ENCODE peak calls at places on chromosomes 7 and 10, in six cellular contexts. U, A, I, B, Q and N are unnamed samples.

GRCh38 chr7:4787541-4787940 is 12.1 kb downstream of the AP5Z1 start:
- DNase-seq in U (no peak), Q (no peak), A (no peak), I (no peak), B (no peak), N (no peak)

GRCh38 chr10:75037171-75038153 is 74.0 kb upstream of the SAMD8 start:
- DNase-seq in Q (no peak), I (no peak), U (no peak), B (no peak), A (no peak), N (no peak)

GRCh38 chr10:93138113-93138870 is 64.6 kb downstream of the CYP26A1 start:
- DNase-seq in U (no peak), I (no peak), Q (no peak), B (no peak), A (no peak), N (no peak)

GRCh38 chr10:80412521-80412920 is 4.2 kb downstream of the PRXL2A start:
- DNase-seq in U (no peak), Q (no peak), A (no peak), B (no peak), I (no peak), N (no peak)

GRCh38 chr10:68156373-68157185 is 47.3 kb downstream of the MYPN start:
- DNase-seq in U (no peak), I (peak; percentile 83), A (peak; percentile 58), Q (peak; percentile 13), B (peak; percentile 62), N (peak; percentile 64)

GRCh38 chr10:3107426-3107961 is 40.1 kb downstream of the PFKP start:
- DNase-seq in Q (peak; percentile 86), U (peak; percentile 93), B (peak; percentile 57), A (no peak), I (peak; percentile 84), N (peak; percentile 97)

GRCh38 chr7:18553585-18554055 is 58.1 kb downstream of the HDAC9 start:
- DNase-seq in U (no peak), A (no peak), Q (no peak), B (no peak), I (no peak), N (no peak)

GRCh38 chr10:75987610-75988009 is 556.2 kb downstream of the LRMDA start:
- DNase-seq in B (no peak), I (peak; percentile 14), A (no peak), U (peak; percentile 27), Q (no peak), N (no peak)

GRCh38 chr10:113273877-113274829 is 278.7 kb upstream of the HABP2 start:
- DNase-seq in A (no peak), U (peak; percentile 44), B (no peak), Q (no peak), I (no peak), N (peak; percentile 45)

GRCh38 chr7:94252124-94252523 is 142.6 kb upstream of the COL1A2 start:
- DNase-seq in A (no peak), Q (no peak), U (no peak), I (no peak), B (no peak), N (no peak)

GRCh38 chr7:1386623-1387220 is 72.5 kb downstream of the MICALL2 start:
- DNase-seq in B (no peak), Q (no peak), A (no peak), I (no peak), U (no peak), N (no peak)

GRCh38 chr10:43160067-43160918 is 22.0 kb downstream of the CSGALNACT2 start:
- DNase-seq in Q (no peak), A (no peak), U (peak; percentile 38), I (peak; percentile 54), B (no peak), N (no peak)

GRCh38 chr10:125514206-125515162 is 168.5 kb downstream of the TEX36 start:
- DNase-seq in I (no peak), A (no peak), Q (no peak), U (peak; percentile 1), B (no peak), N (no peak)

GRCh38 chr7:45921699-45922519 is 837 bp upstream of the IGFBP3 start:
- DNase-seq in B (peak; percentile 77), A (no peak), Q (no peak), U (no peak), I (peak; percentile 82), N (peak; percentile 56)

GRCh38 chr7:13016633-13017324 is 329.3 kb downstream of the ARL4A start:
- DNase-seq in B (no peak), U (no peak), I (no peak), Q (no peak), A (no peak), N (peak; percentile 23)

GRCh38 chr7:1742555-1743303 is 72.7 kb downstream of the ELFN1 start:
- DNase-seq in Q (no peak), A (peak; percentile 48), I (peak; percentile 54), U (no peak), B (peak; percentile 48), N (no peak)

GRCh38 chr7:98733036-98733435 is 116.0 kb downstream of the NPTX2 start:
- DNase-seq in B (no peak), I (peak; percentile 17), U (no peak), A (peak; percentile 11), Q (no peak), N (no peak)

GRCh38 chr10:103849880-103850571 is 5.3 kb downstream of the SH3PXD2A start:
- DNase-seq in A (no peak), I (peak; percentile 76), Q (peak; percentile 50), U (no peak), B (no peak), N (peak; percentile 81)

GRCh38 chr7:70178787-70179186 is 580.5 kb downstream of the AUTS2 start:
- DNase-seq in Q (no peak), A (no peak), B (no peak), I (no peak), U (no peak), N (no peak)

GRCh38 chr10:26665080-26666048 is 32.1 kb upstream of the PDSS1 start:
- DNase-seq in A (no peak), I (no peak), Q (no peak), B (no peak), U (no peak), N (no peak)

GRCh38 chr10:78890506-78890905 is 178.3 kb upstream of the ZMIZ1 start:
- DNase-seq in A (no peak), U (no peak), Q (no peak), I (no peak), B (no peak), N (no peak)

GRCh38 chr7:79452032-79452494 is 1.4 kb downstream of the MAGI2 start:
- DNase-seq in I (peak; percentile 94), Q (peak; percentile 81), A (peak; percentile 36), B (peak; percentile 88), U (peak; percentile 72), N (no peak)

DNA sequence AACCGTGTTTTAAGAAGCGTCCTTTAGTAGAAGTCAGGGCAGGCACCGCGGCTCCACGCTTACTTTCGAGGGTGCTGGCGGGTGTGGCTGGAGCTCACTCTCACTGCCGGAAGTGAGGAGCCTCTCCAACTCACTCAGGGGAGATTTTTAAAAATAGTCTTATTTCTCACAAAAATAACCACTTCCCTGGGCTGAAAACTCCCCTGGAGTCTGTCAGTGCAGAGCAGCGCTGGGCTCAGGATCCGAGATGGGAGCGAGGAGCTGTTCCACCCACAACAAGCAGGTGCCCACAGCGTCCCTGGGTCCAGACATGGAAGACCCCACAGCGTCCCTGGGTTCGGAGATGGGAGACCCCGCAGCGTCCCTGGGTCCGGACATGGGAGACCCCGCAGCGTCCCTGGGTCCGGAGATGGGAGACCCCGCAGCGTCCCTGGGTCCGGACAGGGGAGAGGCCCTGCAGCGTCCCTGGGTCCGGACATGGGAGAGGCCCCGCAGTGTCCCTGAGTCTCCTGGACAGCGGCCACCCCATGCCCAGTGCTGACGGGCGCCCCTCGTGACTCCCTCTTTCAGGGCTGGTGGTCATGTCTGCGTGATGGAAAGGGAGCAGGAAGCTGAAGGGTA is 51.2 kb downstream of the VIPR2 start:
- DNase-seq in B (no peak), U (no peak), Q (no peak), I (no peak), A (peak; percentile 1), N (no peak)
- TF ChIP-seq CTCF in B (no peak), U (no peak), Q (no peak), I (no peak), A (no peak), N (no peak)

DNA sequence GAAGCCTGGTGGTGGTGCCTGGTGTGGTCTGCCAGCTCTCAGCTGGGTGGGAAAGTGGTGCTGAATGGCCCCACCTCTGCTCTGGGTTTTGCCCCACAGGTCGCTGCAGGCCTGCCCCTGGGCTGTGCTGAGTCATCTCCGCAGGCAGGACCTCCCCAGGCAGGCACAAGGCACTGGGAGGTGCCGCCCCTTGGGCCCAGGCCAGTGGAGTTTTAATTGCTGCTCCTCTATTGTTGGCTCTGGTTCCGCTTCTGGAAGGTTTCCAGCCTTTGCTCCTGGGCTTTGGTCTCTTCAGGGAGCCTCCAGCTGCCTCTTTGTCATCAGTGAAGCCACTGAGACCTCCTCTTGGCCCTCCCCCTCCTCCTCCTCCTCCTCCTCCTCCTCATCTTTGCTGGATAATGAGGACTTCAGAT is 180.3 kb upstream of the GRB10 start:
- DNase-seq in I (peak; percentile 75), Q (no peak), A (no peak), U (peak; percentile 15), B (peak; percentile 71), N (peak; percentile 69)
- TF ChIP-seq CTCF in I (no peak), Q (no peak), A (no peak), U (no peak), B (no peak), N (no peak)

GRCh38 chr7:127598318-127598717 is 4.8 kb downstream of the FSCN3 start:
- DNase-seq in B (no peak), U (no peak), I (peak; percentile 26), Q (no peak), A (no peak), N (no peak)
- TF ChIP-seq CTCF in B (no peak), U (peak; percentile 4), I (peak; percentile 47), Q (no peak), A (no peak), N (no peak)

GRCh38 chr10:22629843-22630228 is 84.5 kb downstream of the PIP4K2A start:
- DNase-seq in I (no peak), U (no peak), Q (no peak), B (no peak), A (no peak), N (no peak)

GRCh38 chr10:22630229-22631174 is 83.9 kb downstream of the PIP4K2A start:
- DNase-seq in Q (no peak), I (peak; percentile 67), U (no peak), A (peak; percentile 39), B (no peak), N (no peak)

GRCh38 chr10:22631185-22631584 is 83.2 kb downstream of the PIP4K2A start:
- DNase-seq in B (no peak), A (no peak), Q (no peak), I (no peak), U (no peak), N (no peak)

GRCh38 chr10:22628309-22628708 is 86.1 kb downstream of the PIP4K2A start:
- DNase-seq in I (no peak), B (no peak), A (no peak), Q (no peak), U (no peak), N (no peak)

DNA sequence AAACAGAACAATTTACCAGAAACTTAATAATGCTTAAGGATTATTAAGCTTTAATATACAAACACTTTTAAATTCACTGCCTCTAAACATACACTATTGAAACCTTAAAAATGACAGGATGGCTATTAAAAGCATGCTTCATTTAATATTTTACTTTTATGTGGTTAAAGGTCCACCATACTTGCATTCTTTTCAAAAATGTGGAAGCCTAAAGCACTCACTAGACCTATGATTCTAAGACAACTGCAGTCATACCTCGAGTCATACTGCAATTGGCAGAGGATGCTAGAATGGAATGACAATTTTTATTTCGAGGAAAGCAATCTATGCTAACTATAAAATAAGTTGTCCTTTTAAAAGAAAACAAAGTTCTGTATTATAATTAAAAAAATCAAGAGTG is 85.3 kb downstream of the PIP4K2A start:
- DNase-seq in B (no peak), Q (no peak), I (no peak), A (no peak), U (no peak), N (no peak)
- TF ChIP-seq CTCF in B (no peak), Q (no peak), I (no peak), A (no peak), U (no peak), N (no peak)

GRCh38 chr10:116079355-116079754 is 193.7 kb downstream of the GFRA1 start:
- DNase-seq in Q (no peak), B (no peak), U (no peak), I (no peak), A (no peak), N (no peak)
- TF ChIP-seq CTCF in Q (no peak), B (no peak), U (no peak), I (no peak), A (no peak), N (no peak)